ENCODE peak calls at places on chromosomes 7 and 10, in seven cellular contexts. C, E, O, A, S, Q and L are unnamed samples.

GRCh38 chr10:70785190-70785589 is at the start of gene TBATA:
- DNase-seq in S (no peak), A (no peak), E (no peak), C (no peak), Q (peak), O (no peak), L (no peak)

GRCh38 chr7:112296416-112296815 is 89.9 kb downstream of the ZNF277 start:
- DNase-seq in A (no peak), Q (no peak), C (no peak), S (peak), O (no peak), E (no peak), L (no peak)

GRCh38 chr7:106282852-106283251 is 1.9 kb downstream of the NAMPT start:
- DNase-seq in O (no peak), E (no peak), Q (no peak), S (no peak), A (no peak), C (no peak), L (no peak)

GRCh38 chr7:104306788-104307187 is 21.6 kb upstream of the LHFPL3 start:
- DNase-seq in C (no peak), Q (no peak), O (no peak), S (no peak), E (no peak), A (no peak), L (no peak)

GRCh38 chr7:41010418-41010817 is 692.5 kb downstream of the INHBA start:
- DNase-seq in O (no peak), A (no peak), E (no peak), C (no peak), Q (no peak), S (no peak), L (no peak)

GRCh38 chr10:108052981-108053380 is 888.5 kb upstream of the SORCS1 start:
- DNase-seq in O (no peak), S (no peak), A (no peak), Q (no peak), E (no peak), C (no peak), L (no peak)

GRCh38 chr10:24826022-24826421 is 102.3 kb upstream of the ARHGAP21 start:
- DNase-seq in S (peak), C (no peak), A (no peak), E (no peak), Q (no peak), O (no peak), L (no peak)

GRCh38 chr7:92621026-92621540 is 30.9 kb upstream of the FAM133B start:
- DNase-seq in S (peak), O (peak), C (peak), A (peak), Q (peak), E (no peak), L (no peak)

GRCh38 chr10:36301139-36301538 is 659.0 kb upstream of the FZD8 start:
- DNase-seq in O (no peak), C (no peak), Q (no peak), E (no peak), S (no peak), A (no peak), L (no peak)

GRCh38 chr7:8442814-8443304 is 9.4 kb downstream of the NXPH1 start:
- DNase-seq in E (peak), A (peak), C (peak), Q (peak), S (peak), O (no peak), L (no peak)

GRCh38 chr10:68877482-68877881 is 23.6 kb upstream of the DDX50 start:
- DNase-seq in C (no peak), Q (no peak), S (no peak), E (no peak), A (no peak), O (no peak), L (no peak)

GRCh38 chr7:47651355-47652317 is 69.7 kb upstream of the TNS3 start:
- DNase-seq in O (no peak), E (no peak), Q (no peak), S (peak), A (no peak), C (no peak), L (no peak)

GRCh38 chr10:119973261-119973660 is 80.7 kb downstream of the SEC23IP start:
- DNase-seq in O (no peak), E (no peak), S (no peak), A (no peak), Q (no peak), C (no peak), L (no peak)

GRCh38 chr10:29834990-29835569 is 200.3 kb upstream of the SVIL start:
- DNase-seq in O (no peak), C (no peak), S (peak), E (no peak), Q (no peak), A (no peak), L (no peak)

GRCh38 chr7:149459540-149460433 is 1.1 kb downstream of the ZNF777 start:
- DNase-seq in A (no peak), C (peak), O (no peak), S (peak), Q (peak), E (peak), L (no peak)

GRCh38 chr10:127117125-127117524 is 79.3 kb downstream of the INSYN2A start:
- DNase-seq in E (peak), O (no peak), Q (no peak), C (peak), S (peak), A (no peak), L (no peak)